ENCODE peak calls at places on chromosomes 4 and X, in six cellular contexts. S is endothelial cell of umbilical vein, F is K562, H is A549, U is HepG2, V is GM12878. J is an unnamed sample.

GRCh38 chr4:56630876-56631666 is 50.0 kb downstream of the HOPX start:
- DNase-seq in S (no peak), F (no peak), H (no peak), U (no peak), V (no peak), J (no peak)

GRCh38 chr4:52968696-52969095 is 106.6 kb downstream of the RASL11B start:
- DNase-seq in S (no peak), F (no peak), H (no peak), U (no peak), V (no peak), J (no peak)

GRCh38 chr4:15963568-15963967 is 593 bp upstream of the FGFBP2 start:
- DNase-seq in S (no peak), F (no peak), H (no peak), U (no peak), V (no peak), J (peak)

GRCh38 chrX:108699368-108699767 is 37.0 kb downstream of the IRS4 start:
- DNase-seq in S (peak), F (no peak), H (peak), U (peak), V (peak), J (peak)

GRCh38 chrX:141278306-141278705 is 36.0 kb upstream of the SPANXC start:
- DNase-seq in S (peak), F (peak), H (peak), U (peak), V (no peak), J (peak)

GRCh38 chr4:179804440-179804839 is 2362.2 kb upstream of the AGA start:
- DNase-seq in S (no peak), F (no peak), H (no peak), U (no peak), V (no peak), J (no peak)

GRCh38 chr4:96593422-96593821 is 753.5 kb downstream of the PDHA2 start:
- DNase-seq in S (peak), F (no peak), H (no peak), U (peak), V (no peak), J (no peak)

GRCh38 chr4:101953949-101954348 is 163.4 kb downstream of the BANK1 start:
- DNase-seq in S (peak), F (no peak), H (peak), U (peak), V (no peak), J (no peak)

GRCh38 chr4:129446074-129446473 is 350.1 kb downstream of the C4orf33 start:
- DNase-seq in S (no peak), F (no peak), H (no peak), U (no peak), V (no peak), J (no peak)

GRCh38 chr4:184007891-184008290 is 102.8 kb downstream of the STOX2 start:
- DNase-seq in S (no peak), F (no peak), H (no peak), U (no peak), V (no peak), J (no peak)

GRCh38 chr4:182205293-182205692 is 37.9 kb upstream of the TENM3 start:
- DNase-seq in S (no peak), F (no peak), H (no peak), U (no peak), V (no peak), J (no peak)

GRCh38 chrX:93695981-93696380 is 22.0 kb downstream of the FAM133A start:
- DNase-seq in S (no peak), F (no peak), H (peak), U (no peak), V (no peak), J (no peak)

GRCh38 chrX:7146703-7147430 is 645 bp upstream of the STS start:
- DNase-seq in S (no peak), F (peak), H (peak), U (no peak), V (no peak), J (no peak)

GRCh38 chrX:110588164-110588563 is 207.5 kb downstream of the CHRDL1 start:
- DNase-seq in S (no peak), F (no peak), H (no peak), U (peak), V (no peak), J (no peak)

GRCh38 chr4:38499101-38499500 is 164.9 kb upstream of the KLF3 start:
- DNase-seq in S (no peak), F (no peak), H (no peak), U (no peak), V (no peak), J (no peak)

GRCh38 chrX:84248226-84248625 is 60.2 kb upstream of the RPS6KA6 start:
- DNase-seq in S (no peak), F (no peak), H (no peak), U (no peak), V (no peak), J (no peak)

GRCh38 chr4:6460876-6461275 is 11.5 kb downstream of the PPP2R2C start:
- DNase-seq in S (no peak), F (no peak), H (no peak), U (no peak), V (no peak), J (no peak)

GRCh38 chr4:173504181-173504503 is 25.9 kb downstream of the HAND2 start:
- DNase-seq in S (no peak), F (no peak), H (no peak), U (no peak), V (no peak), J (no peak)

GRCh38 chrX:110915120-110915519 is 119.5 kb upstream of the CHRDL1 start:
- DNase-seq in S (no peak), F (no peak), H (no peak), U (no peak), V (no peak), J (no peak)

GRCh38 chr4:153521995-153522799 is 56.0 kb downstream of the TMEM131L start:
- DNase-seq in S (no peak), F (no peak), H (no peak), U (no peak), V (peak), J (peak)

GRCh38 chr4:30844861-30845582 is 124.9 kb downstream of the PCDH7 start:
- DNase-seq in S (no peak), F (no peak), H (no peak), U (no peak), V (no peak), J (no peak)

GRCh38 chrX:119272882-119273806 is 37.1 kb downstream of the PGRMC1 start:
- DNase-seq in S (peak), F (no peak), H (no peak), U (no peak), V (no peak), J (no peak)

GRCh38 chrX:71111141-71111843 is at the start of gene IL2RG:
- DNase-seq in S (no peak), F (peak), H (no peak), U (no peak), V (peak), J (peak)

GRCh38 chrX:118637997-118638396 is 89.4 kb upstream of the IL13RA1 start:
- DNase-seq in S (peak), F (no peak), H (peak), U (peak), V (no peak), J (no peak)

GRCh38 chrX:141760761-141761160 is 62.2 kb upstream of the SPANXD start:
- DNase-seq in S (peak), F (no peak), H (peak), U (no peak), V (no peak), J (no peak)

GRCh38 chrX:3348191-3348590 is 1.7 kb upstream of the MXRA5 start:
- DNase-seq in S (no peak), F (no peak), H (no peak), U (no peak), V (no peak), J (no peak)

GRCh38 chrX:17590892-17591740 is 146.2 kb upstream of the SCML1 start:
- DNase-seq in S (peak), F (peak), H (peak), U (peak), V (no peak), J (peak)

GRCh38 chr4:93780080-93780479 is 48.5 kb upstream of the ATOH1 start:
- DNase-seq in S (no peak), F (no peak), H (no peak), U (no peak), V (no peak), J (no peak)

GRCh38 chr4:23855912-23856605 is 33.8 kb downstream of the PPARGC1A start:
- DNase-seq in S (no peak), F (no peak), H (no peak), U (peak), V (no peak), J (no peak)
- TF ChIP-seq MYC in S (no peak), F (no peak), H (no peak), U (no peak), V (no peak), J (no peak)

GRCh38 chr4:68271851-68272756 is 26.6 kb upstream of the TMPRSS11B start:
- DNase-seq in S (peak), F (peak), H (peak), U (peak), V (no peak), J (peak)

GRCh38 chr4:68278045-68278444 is 32.6 kb upstream of the TMPRSS11B start:
- DNase-seq in S (no peak), F (no peak), H (no peak), U (no peak), V (no peak), J (no peak)

GRCh38 chr4:68267433-68267944 is 22.0 kb upstream of the TMPRSS11B start:
- DNase-seq in S (no peak), F (no peak), H (peak), U (peak), V (no peak), J (no peak)

GRCh38 chr4:68272860-68273259 is 27.4 kb upstream of the TMPRSS11B start:
- DNase-seq in S (no peak), F (no peak), H (no peak), U (no peak), V (no peak), J (no peak)
- H3K4me3 ChIP-seq in S (no peak), F (no peak), H (no peak), U (no peak), V (no peak), J (no peak)

GRCh38 chr4:81562093-81562492 is 90.4 kb upstream of the RASGEF1B start:
- DNase-seq in S (no peak), F (no peak), H (no peak), U (no peak), V (peak), J (peak)

GRCh38 chr4:81564025-81564424 is 92.3 kb upstream of the RASGEF1B start:
- DNase-seq in S (no peak), F (no peak), H (no peak), U (no peak), V (no peak), J (no peak)

GRCh38 chr4:81571105-81571504 is 99.4 kb upstream of the RASGEF1B start:
- DNase-seq in S (no peak), F (no peak), H (no peak), U (no peak), V (no peak), J (no peak)

GRCh38 chr4:81566076-81566663 is 94.5 kb upstream of the RASGEF1B start:
- DNase-seq in S (no peak), F (no peak), H (no peak), U (no peak), V (no peak), J (no peak)

DNA sequence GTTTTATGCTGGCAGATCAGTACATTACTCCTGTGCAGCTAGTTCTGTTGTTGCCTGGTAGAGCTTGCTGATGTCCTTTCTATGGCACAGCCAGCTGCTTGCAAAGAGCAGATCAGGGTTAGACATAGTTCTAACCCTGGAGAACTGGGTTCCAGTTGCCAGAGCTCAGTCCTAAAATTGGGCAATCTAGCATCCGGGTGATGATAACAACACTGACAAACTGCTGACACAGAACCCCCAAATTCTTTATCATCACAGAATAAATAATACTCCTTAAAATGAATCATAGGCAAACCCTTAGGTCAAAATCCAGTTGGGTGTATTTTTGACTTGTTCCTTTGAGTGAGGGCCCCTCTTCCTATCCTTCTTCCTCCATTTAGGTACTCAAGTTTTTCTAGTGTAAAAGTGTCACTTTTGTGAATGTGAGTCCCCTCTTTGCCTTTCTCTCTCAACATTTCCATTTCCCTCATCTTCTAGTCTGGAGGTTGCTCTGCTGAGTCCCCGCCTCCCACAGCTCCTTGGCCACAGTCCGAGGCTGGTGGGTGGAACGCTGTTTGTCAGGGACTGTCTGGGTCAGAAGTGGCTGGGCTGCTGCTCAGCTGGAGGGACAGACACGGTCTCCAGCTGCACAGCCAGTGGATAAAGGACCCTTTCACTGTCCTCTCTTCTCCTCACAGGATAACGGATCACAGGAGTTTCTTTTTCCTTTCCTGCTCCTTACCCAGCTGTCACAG is 93.6 kb upstream of the RASGEF1B start:
- DNase-seq in S (no peak), F (no peak), H (no peak), U (no peak), V (no peak), J (no peak)
- TF ChIP-seq MYC in S (no peak), F (no peak), H (no peak), U (no peak), V (no peak), J (no peak)

DNA sequence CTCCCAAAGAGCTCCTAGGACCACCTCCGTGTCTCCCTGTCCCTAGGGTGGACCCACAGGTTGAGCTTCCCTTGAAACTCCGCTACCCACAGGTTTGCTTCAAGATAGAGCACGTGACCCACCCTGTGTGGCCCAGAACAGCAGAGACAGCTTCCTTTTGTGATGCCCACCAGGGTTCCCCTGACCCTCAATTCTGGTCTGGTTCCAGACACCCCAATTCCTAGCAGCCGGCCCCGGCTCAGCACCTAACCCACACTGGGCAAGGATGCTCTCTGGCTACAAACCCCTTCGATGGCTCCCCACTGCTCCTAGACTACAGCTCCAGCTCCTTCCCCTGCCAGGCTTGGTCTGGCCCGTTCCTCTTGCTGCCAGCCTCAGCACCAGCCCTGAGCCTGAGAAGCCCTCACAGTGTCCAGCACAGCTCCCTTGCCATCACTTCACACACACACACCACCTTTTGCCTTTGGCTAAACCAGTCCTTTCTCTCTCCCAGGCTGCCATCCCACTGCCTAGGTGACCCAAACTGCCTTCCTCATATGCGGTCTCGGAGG is 6.3 kb downstream of the PNCK start:
- DNase-seq in S (no peak), F (no peak), H (no peak), U (no peak), V (no peak), J (no peak)
- H3K4me3 ChIP-seq in S (no peak), F (no peak), H (peak), U (no peak), V (no peak), J (no peak)

DNA sequence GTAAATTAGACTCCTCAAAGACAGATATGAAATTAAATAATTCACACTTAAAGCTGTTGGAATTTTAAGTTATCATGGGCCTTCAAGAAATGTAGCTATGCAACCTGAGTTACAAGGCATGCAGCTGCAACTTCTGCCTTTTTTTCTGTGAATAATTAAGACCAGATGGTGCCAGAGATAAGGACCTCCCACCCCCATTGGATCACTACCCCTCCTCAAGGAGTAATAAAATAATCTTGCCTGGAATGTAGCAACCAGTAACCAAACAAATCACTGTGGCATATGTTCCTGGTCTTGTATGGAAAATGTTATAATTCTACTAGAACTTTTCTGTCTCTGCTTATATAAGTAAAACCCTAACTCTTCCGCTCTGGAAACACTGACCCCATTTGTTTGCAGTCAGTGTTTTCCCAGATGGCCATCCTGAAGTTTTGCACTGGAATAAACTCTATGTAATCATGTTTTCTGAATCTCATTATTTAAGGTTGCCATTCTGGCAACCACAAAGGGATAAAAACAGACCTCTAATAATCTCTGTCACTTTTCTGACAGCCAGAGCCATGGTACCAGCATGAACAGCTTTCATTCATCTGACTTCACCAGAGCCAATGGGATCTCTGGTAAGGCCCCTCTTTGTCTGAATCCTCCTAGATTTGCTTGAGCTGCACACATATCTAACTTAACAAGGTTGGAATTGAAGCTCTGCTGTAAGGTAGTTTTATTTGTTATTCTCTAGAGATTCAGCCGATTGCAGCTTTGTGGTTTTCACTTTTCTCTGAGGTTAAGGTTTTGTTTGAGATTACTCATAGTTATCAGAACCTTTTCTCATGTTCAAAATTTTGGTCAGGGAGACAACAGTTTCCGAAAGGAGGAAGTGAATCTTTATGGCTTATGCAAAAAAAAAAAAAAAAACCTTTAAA is 274.6 kb downstream of the NAF1 start:
- DNase-seq in S (no peak), F (no peak), H (no peak), U (no peak), V (peak), J (peak)
- TF ChIP-seq MYC in S (no peak), F (no peak), H (no peak), U (no peak), V (no peak), J (no peak)

GRCh38 chrX:33211356-33212254 is at the start of gene DMD:
- DNase-seq in S (peak), F (no peak), H (no peak), U (peak), V (no peak), J (no peak)

GRCh38 chrX:33204889-33205288 is 6.5 kb downstream of the DMD start:
- DNase-seq in S (no peak), F (no peak), H (no peak), U (no peak), V (no peak), J (no peak)

GRCh38 chrX:33205321-33205720 is 6.0 kb downstream of the DMD start:
- DNase-seq in S (no peak), F (no peak), H (no peak), U (no peak), V (no peak), J (no peak)

GRCh38 chrX:33207056-33207455 is 4.3 kb downstream of the DMD start:
- DNase-seq in S (peak), F (no peak), H (no peak), U (no peak), V (no peak), J (no peak)

GRCh38 chrX:33210156-33210555 is 1.2 kb downstream of the DMD start:
- DNase-seq in S (no peak), F (no peak), H (no peak), U (no peak), V (no peak), J (no peak)
- H3K4me3 ChIP-seq in S (peak), F (no peak), H (no peak), U (no peak), V (no peak), J (no peak)

DNA sequence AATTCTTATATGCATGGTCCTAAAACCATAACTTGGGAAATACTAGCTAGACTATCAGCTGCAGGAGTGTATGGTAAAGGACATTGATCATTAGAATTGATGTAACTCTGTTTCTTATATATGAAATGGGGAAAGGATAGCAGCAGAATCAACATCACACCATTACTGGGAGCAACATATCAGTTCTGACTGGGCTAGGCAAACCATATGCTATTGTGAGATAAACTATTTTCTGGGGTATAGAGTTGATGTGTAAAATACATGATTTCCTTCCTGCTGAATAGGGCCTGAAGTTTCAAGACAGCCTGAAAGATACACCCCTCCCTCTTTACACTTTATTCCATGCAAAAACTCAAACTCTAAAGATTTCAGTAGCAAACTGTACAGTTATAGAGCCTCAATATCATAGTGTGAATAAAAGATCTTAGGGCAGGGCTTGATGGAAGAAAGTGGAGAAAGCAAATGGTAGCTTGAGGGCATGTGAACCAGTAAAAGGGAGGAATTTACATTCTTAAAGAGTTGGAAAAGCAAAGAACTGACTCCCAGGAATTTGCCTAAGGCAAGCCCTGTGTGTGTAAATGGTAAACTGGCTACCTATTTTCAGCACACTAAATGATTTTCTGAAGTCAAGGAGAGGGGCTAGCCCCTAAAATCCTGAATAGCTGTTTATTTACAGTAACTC is 404.1 kb downstream of the MAPK10 start:
- DNase-seq in S (no peak), F (no peak), H (no peak), U (no peak), V (no peak), J (no peak)
- TF ChIP-seq MYC in S (no peak), F (no peak), H (no peak), U (no peak), V (no peak), J (no peak)

GRCh38 chr4:46977245-46977644 is 16.1 kb downstream of the GABRA4 start:
- DNase-seq in S (no peak), F (no peak), H (no peak), U (no peak), V (no peak), J (no peak)

GRCh38 chr4:46979283-46979682 is 14.1 kb downstream of the GABRA4 start:
- DNase-seq in S (no peak), F (no peak), H (no peak), U (no peak), V (no peak), J (no peak)

GRCh38 chr4:46975144-46975543 is 18.2 kb downstream of the GABRA4 start:
- DNase-seq in S (no peak), F (no peak), H (no peak), U (no peak), V (no peak), J (no peak)

GRCh38 chr4:46975841-46976551 is 17.4 kb downstream of the GABRA4 start:
- DNase-seq in S (no peak), F (no peak), H (no peak), U (no peak), V (peak), J (peak)
- H3K4me3 ChIP-seq in S (no peak), F (no peak), H (no peak), U (no peak), V (no peak), J (no peak)